ENCODE peak calls at places on chromosomes 3 and 15, in seven cellular contexts. R is esophagus muscularis mucosa, X is K562, G is suprapubic skin, C is H1, A is breast epithelium, P is HL-60. O is an unnamed sample.

GRCh38 chr3:121747976-121748375 is 1.6 kb downstream of the GOLGB1 start:
- DNase-seq in R (no peak), X (no peak), A (no peak), G (no peak), P (no peak), C (no peak), O (no peak)

GRCh38 chr3:31165399-31165860 is 271.0 kb upstream of the GADL1 start:
- DNase-seq in X (no peak), C (no peak), R (no peak), A (no peak), G (no peak), P (no peak), O (peak)

GRCh38 chr3:31743690-31744089 is 211.0 kb downstream of the STT3B start:
- DNase-seq in X (no peak), P (no peak), G (no peak), C (no peak), A (no peak), R (no peak), O (no peak)

GRCh38 chr3:64053581-64053980 is 30.3 kb upstream of the PSMD6 start:
- DNase-seq in G (no peak), C (no peak), A (no peak), X (no peak), R (no peak), P (no peak), O (no peak)

GRCh38 chr3:177419904-177420601 is 222.8 kb upstream of the TBL1XR1 start:
- DNase-seq in A (no peak), X (no peak), R (no peak), C (no peak), G (no peak), P (no peak), O (no peak)

GRCh38 chr3:58051196-58051595 is 43.0 kb downstream of the FLNB start:
- DNase-seq in X (no peak), R (no peak), P (peak), A (peak), G (no peak), C (no peak), O (peak)

GRCh38 chr15:57375827-57376694 is at the start of gene CGNL1:
- DNase-seq in R (no peak), P (no peak), A (no peak), C (peak), X (peak), G (no peak), O (peak)

GRCh38 chr15:66164788-66165187 is 88.8 kb downstream of the MEGF11 start:
- DNase-seq in X (no peak), C (no peak), R (no peak), A (no peak), G (no peak), P (no peak), O (no peak)

GRCh38 chr15:69576035-69576526 is 123.5 kb downstream of the RPLP1 start:
- DNase-seq in X (no peak), A (peak), P (peak), G (no peak), R (no peak), C (peak), O (peak)

GRCh38 chr3:11385908-11386307 is 113.7 kb downstream of the ATG7 start:
- DNase-seq in X (no peak), C (no peak), R (no peak), G (no peak), A (no peak), P (no peak), O (no peak)

GRCh38 chr3:196711838-196712513 is at the start of the genes CEP19 and PIGX:
- DNase-seq in R (peak), X (peak), G (peak), A (peak), C (peak), P (peak), O (peak)

GRCh38 chr15:69035205-69035917 is 20.9 kb downstream of the NOX5 start:
- DNase-seq in R (no peak), A (peak), C (peak), G (no peak), X (peak), P (peak), O (peak)

GRCh38 chr15:24772709-24773373 is 97.3 kb downstream of the NPAP1 start:
- DNase-seq in G (no peak), C (peak), P (peak), R (no peak), A (peak), X (peak), O (peak)
- TF ChIP-seq POLR2AphosphoS5 in G (no peak), C (no peak), P (no peak), R (peak), A (no peak), X (no peak), O (no peak)

GRCh38 chr3:160458151-160458550 is 8.6 kb upstream of the TRIM59 start:
- DNase-seq in X (no peak), C (no peak), R (no peak), P (no peak), G (no peak), A (no peak), O (no peak)
- H3K27ac ChIP-seq in X (no peak), C (no peak), R (no peak), P (no peak), G (no peak), A (no peak), O (no peak)

DNA sequence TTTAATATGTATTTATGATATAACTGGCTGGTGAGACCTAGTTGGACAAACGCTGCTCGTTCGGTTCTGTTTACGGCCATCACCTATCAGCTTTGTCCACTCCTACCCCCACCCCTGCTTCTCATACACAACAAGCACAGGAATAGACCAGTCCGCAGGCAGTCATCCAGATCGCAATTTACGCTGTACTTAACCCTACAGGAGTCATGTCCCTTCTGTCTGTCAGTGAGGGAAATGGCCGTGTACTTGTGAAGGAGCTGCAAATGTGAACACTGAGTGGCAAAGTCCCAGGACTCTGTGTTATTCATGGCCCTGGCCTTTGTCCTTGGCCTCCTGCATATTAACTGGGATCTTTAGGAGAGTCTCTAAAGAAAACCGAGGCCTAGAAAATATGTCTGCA is 7.3 kb upstream of the ABHD10 start:
- DNase-seq in P (no peak), A (no peak), X (no peak), G (no peak), C (no peak), R (no peak), O (no peak)
- TF ChIP-seq POLR2AphosphoS5 in P (no peak), A (no peak), X (no peak), G (no peak), C (no peak), R (no peak), O (no peak)

DNA sequence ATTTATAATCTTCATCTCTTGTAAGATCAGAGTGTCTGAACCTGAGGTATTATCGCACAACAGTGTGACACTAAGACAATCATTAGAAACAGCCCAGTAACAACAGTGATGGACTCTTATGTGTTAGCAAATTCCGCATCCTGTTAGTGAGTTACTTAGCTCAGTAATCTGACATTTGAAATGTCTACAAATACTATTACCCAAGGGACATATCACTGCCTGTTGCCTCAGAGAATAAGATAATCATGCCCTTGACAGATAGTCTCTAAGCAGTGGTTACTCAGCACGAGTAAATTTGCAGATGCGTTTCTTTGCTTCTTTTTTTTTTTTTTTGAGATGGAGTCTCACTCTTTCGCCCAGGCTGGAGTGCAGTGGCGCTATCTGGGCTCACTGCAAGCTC is 13.4 kb upstream of the RTP1 start:
- DNase-seq in G (no peak), R (no peak), A (no peak), X (no peak), P (no peak), C (no peak), O (no peak)
- H3K27ac ChIP-seq in G (no peak), R (no peak), A (no peak), X (no peak), P (no peak), C (peak), O (no peak)

DNA sequence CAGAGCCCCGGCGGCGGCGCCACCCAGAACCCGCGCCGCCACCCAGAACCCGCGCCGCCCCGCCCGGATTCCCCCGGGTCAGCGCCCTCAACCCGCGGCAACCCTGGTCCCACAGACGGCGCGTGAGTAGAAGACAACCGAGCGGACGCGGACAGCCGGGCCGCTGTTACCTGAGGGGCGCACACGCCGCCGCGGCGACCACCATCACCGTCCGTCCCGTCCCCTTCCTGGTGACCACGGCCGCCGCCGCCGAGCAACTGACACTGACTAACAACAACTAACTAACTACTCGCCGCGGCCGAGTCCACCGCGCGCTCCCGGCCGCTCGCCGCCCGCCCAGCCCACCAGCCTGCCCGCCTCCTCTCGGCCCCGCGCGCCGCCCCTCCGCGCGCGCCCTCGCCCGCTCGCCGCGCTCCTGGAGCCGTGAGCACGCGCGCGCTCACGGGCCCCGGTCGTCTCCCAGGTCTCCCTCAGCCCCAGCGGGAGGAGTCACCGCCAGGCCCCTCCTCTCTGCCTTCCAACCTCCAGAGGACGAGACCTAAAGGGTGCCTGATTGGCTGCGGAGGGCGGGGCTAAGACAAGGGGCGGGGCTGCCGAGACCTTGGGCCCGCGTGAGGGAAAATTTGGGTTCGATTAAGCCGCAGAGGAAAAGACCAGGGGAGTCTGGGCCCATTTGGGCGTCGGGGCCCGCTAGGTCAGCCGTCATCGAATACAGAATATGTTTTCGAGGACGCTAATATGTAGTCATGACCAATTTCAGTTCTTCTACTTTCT is at the start of gene PEAK1:
- DNase-seq in X (peak), C (peak), P (peak), A (peak), R (peak), G (peak), O (peak)
- TF ChIP-seq POLR2AphosphoS5 in X (no peak), C (peak), P (no peak), A (peak), R (peak), G (no peak), O (peak)

GRCh38 chr3:129608936-129609590 is 2.6 kb upstream of the PLXND1 start:
- DNase-seq in G (no peak), A (no peak), P (no peak), R (no peak), C (no peak), X (no peak), O (no peak)

GRCh38 chr3:129608087-129608935 is 1.8 kb upstream of the PLXND1 start:
- DNase-seq in R (no peak), X (peak), A (no peak), G (no peak), C (no peak), P (peak), O (no peak)

GRCh38 chr3:129610276-129610675 is 3.8 kb upstream of the PLXND1 start:
- DNase-seq in A (no peak), R (no peak), C (no peak), P (no peak), G (no peak), X (no peak), O (no peak)

GRCh38 chr3:129611446-129611800 is 4.9 kb upstream of the PLXND1 start:
- DNase-seq in A (no peak), G (no peak), R (no peak), P (no peak), X (no peak), C (no peak), O (no peak)

DNA sequence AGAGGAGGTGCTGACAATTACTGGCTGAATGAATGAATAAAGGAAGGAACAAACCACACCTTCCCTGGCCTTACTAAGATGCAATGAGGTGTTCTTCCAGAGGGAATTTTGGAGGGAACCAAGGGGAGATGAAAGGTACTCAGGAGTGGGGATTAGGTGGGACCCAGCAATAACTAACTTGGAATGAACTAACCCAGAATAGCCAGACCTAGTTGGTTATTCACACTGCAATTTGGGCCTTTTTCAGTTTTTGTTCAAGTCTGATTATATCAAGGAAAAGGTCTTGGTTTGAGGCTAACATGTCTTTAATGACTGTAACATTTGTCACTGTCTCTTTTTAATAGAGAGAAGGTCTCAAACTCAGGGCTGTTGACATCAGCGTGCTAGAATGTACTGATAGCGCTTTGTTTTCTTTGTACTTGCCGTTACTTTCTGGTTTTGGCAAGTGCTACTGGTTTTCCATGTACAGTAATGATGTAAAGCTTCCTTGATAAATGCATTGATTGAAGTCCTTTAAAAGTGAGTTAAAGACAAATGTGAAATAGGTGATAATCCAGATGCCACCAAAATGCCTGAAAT is 3.2 kb upstream of the PLXND1 start:
- DNase-seq in P (no peak), R (no peak), G (no peak), C (no peak), A (no peak), X (no peak), O (no peak)
- H3K27ac ChIP-seq in P (no peak), R (peak), G (no peak), C (no peak), A (no peak), X (peak), O (peak)